ENCODE peak calls at places on chromosomes 4 and X, in eight cellular contexts. One of them, this sample, is unnamed.

GRCh38 chr4:175127314-175127713 is 209.2 kb downstream of the ADAM29 start:
- DNase-seq in astrocyte of the spinal cord: peak; percentile 57
- DNase-seq in tibial artery: no peak
- DNase-seq in A549: no peak
- DNase-seq in fibroblast of mammary gland: peak; percentile 74
- DNase-seq in IMR-90: peak; percentile 35
- DNase-seq in neural progenitor cell: no peak
- DNase-seq in thoracic aorta: no peak
- DNase-seq in this sample: no peak

GRCh38 chrX:46446727-46447378 is 98.4 kb downstream of the ZNF674 start:
- DNase-seq in astrocyte of the spinal cord: peak; percentile 64
- DNase-seq in neural progenitor cell: peak; percentile 93
- DNase-seq in thoracic aorta: peak; percentile 29
- DNase-seq in IMR-90: peak; percentile 69
- DNase-seq in A549: peak; percentile 89
- DNase-seq in tibial artery: peak; percentile 83
- DNase-seq in fibroblast of mammary gland: peak; percentile 76
- DNase-seq in this sample: peak; percentile 81

GRCh38 chr4:113776679-113777078 is 15.1 kb upstream of the CAMK2D start:
- DNase-seq in tibial artery: no peak
- DNase-seq in fibroblast of mammary gland: no peak
- DNase-seq in thoracic aorta: no peak
- DNase-seq in neural progenitor cell: no peak
- DNase-seq in IMR-90: no peak
- DNase-seq in astrocyte of the spinal cord: no peak
- DNase-seq in A549: no peak
- DNase-seq in this sample: no peak

GRCh38 chrX:78104447-78105176 is 564 bp downstream of the PGK1 start:
- DNase-seq in astrocyte of the spinal cord: peak; percentile 41
- DNase-seq in A549: peak; percentile 35
- DNase-seq in tibial artery: peak; percentile 57
- DNase-seq in thoracic aorta: no peak
- DNase-seq in IMR-90: peak; percentile 31
- DNase-seq in fibroblast of mammary gland: peak; percentile 50
- DNase-seq in neural progenitor cell: peak; percentile 32
- DNase-seq in this sample: peak; percentile 59

GRCh38 chrX:128106630-128107029 is 54.4 kb upstream of the ACTRT1 start:
- DNase-seq in fibroblast of mammary gland: no peak
- DNase-seq in astrocyte of the spinal cord: no peak
- DNase-seq in neural progenitor cell: peak; percentile 49
- DNase-seq in A549: peak; percentile 0
- DNase-seq in IMR-90: no peak
- DNase-seq in thoracic aorta: no peak
- DNase-seq in tibial artery: no peak
- DNase-seq in this sample: no peak

GRCh38 chrX:138492371-138492770 is 219.1 kb downstream of the FGF13 start:
- DNase-seq in IMR-90: no peak
- DNase-seq in neural progenitor cell: no peak
- DNase-seq in fibroblast of mammary gland: no peak
- DNase-seq in astrocyte of the spinal cord: no peak
- DNase-seq in thoracic aorta: no peak
- DNase-seq in tibial artery: no peak
- DNase-seq in A549: no peak
- DNase-seq in this sample: no peak

GRCh38 chr4:122163301-122163700 is 11.2 kb downstream of the BLTP1 start:
- DNase-seq in astrocyte of the spinal cord: no peak
- DNase-seq in tibial artery: no peak
- DNase-seq in fibroblast of mammary gland: no peak
- DNase-seq in neural progenitor cell: no peak
- DNase-seq in thoracic aorta: no peak
- DNase-seq in A549: no peak
- DNase-seq in IMR-90: no peak
- DNase-seq in this sample: no peak

GRCh38 chr4:124863039-124863545 is 150.6 kb upstream of the ANKRD50 start:
- DNase-seq in fibroblast of mammary gland: no peak
- DNase-seq in tibial artery: no peak
- DNase-seq in IMR-90: no peak
- DNase-seq in thoracic aorta: no peak
- DNase-seq in A549: no peak
- DNase-seq in astrocyte of the spinal cord: no peak
- DNase-seq in neural progenitor cell: no peak
- DNase-seq in this sample: no peak

GRCh38 chr4:73976716-73977115 is 5.1 kb downstream of the PF4 start:
- DNase-seq in IMR-90: peak; percentile 13
- DNase-seq in neural progenitor cell: no peak
- DNase-seq in tibial artery: no peak
- DNase-seq in fibroblast of mammary gland: no peak
- DNase-seq in astrocyte of the spinal cord: peak; percentile 51
- DNase-seq in thoracic aorta: no peak
- DNase-seq in A549: no peak
- DNase-seq in this sample: no peak

GRCh38 chr4:126592088-126592487 is 1040.7 kb upstream of the INTU start:
- DNase-seq in fibroblast of mammary gland: peak; percentile 12
- DNase-seq in astrocyte of the spinal cord: peak; percentile 17
- DNase-seq in neural progenitor cell: no peak
- DNase-seq in A549: no peak
- DNase-seq in thoracic aorta: no peak
- DNase-seq in tibial artery: no peak
- DNase-seq in IMR-90: peak; percentile 28
- DNase-seq in this sample: no peak

GRCh38 chrX:153708415-153708814 is 15.8 kb downstream of the BCAP31 start:
- DNase-seq in astrocyte of the spinal cord: peak; percentile 77
- DNase-seq in neural progenitor cell: peak; percentile 75
- DNase-seq in tibial artery: no peak
- DNase-seq in fibroblast of mammary gland: peak; percentile 84
- DNase-seq in A549: peak; percentile 73
- DNase-seq in thoracic aorta: no peak
- DNase-seq in IMR-90: peak; percentile 79
- DNase-seq in this sample: peak; percentile 87

GRCh38 chr4:69718376-69719293 is 41.8 kb downstream of the SULT1B1 start:
- DNase-seq in astrocyte of the spinal cord: peak; percentile 45
- DNase-seq in thoracic aorta: no peak
- DNase-seq in fibroblast of mammary gland: peak; percentile 54
- DNase-seq in IMR-90: peak; percentile 19
- DNase-seq in A549: no peak
- DNase-seq in neural progenitor cell: no peak
- DNase-seq in tibial artery: no peak
- DNase-seq in this sample: no peak

GRCh38 chr4:173878701-173879100 is 348.7 kb upstream of the HAND2 start:
- DNase-seq in neural progenitor cell: no peak
- DNase-seq in astrocyte of the spinal cord: no peak
- DNase-seq in fibroblast of mammary gland: peak; percentile 19
- DNase-seq in A549: no peak
- DNase-seq in thoracic aorta: no peak
- DNase-seq in IMR-90: peak; percentile 83
- DNase-seq in tibial artery: no peak
- DNase-seq in this sample: no peak

GRCh38 chr4:139191373-139191772 is 14.4 kb upstream of the ELF2 start:
- DNase-seq in thoracic aorta: no peak
- DNase-seq in astrocyte of the spinal cord: peak; percentile 19
- DNase-seq in fibroblast of mammary gland: no peak
- DNase-seq in IMR-90: no peak
- DNase-seq in tibial artery: no peak
- DNase-seq in neural progenitor cell: no peak
- DNase-seq in A549: no peak
- DNase-seq in this sample: no peak

GRCh38 chrX:43644124-43644701 is 11.9 kb upstream of the MAOA start:
- DNase-seq in A549: peak; percentile 19
- DNase-seq in neural progenitor cell: peak; percentile 27
- DNase-seq in tibial artery: no peak
- DNase-seq in thoracic aorta: no peak
- DNase-seq in fibroblast of mammary gland: peak; percentile 90
- DNase-seq in IMR-90: peak; percentile 41
- DNase-seq in astrocyte of the spinal cord: peak; percentile 82
- DNase-seq in this sample: no peak

GRCh38 chr4:139078926-139079325 is 63.3 kb downstream of the NOCT start:
- DNase-seq in A549: no peak
- DNase-seq in IMR-90: no peak
- DNase-seq in astrocyte of the spinal cord: no peak
- DNase-seq in thoracic aorta: no peak
- DNase-seq in neural progenitor cell: no peak
- DNase-seq in fibroblast of mammary gland: no peak
- DNase-seq in tibial artery: no peak
- DNase-seq in this sample: no peak

GRCh38 chrX:22081475-22082092 is 49.5 kb downstream of the PHEX start:
- DNase-seq in tibial artery: peak; percentile 45
- DNase-seq in thoracic aorta: no peak
- DNase-seq in IMR-90: peak; percentile 63
- DNase-seq in fibroblast of mammary gland: peak; percentile 69
- DNase-seq in A549: no peak
- DNase-seq in astrocyte of the spinal cord: peak; percentile 59
- DNase-seq in neural progenitor cell: peak; percentile 67
- DNase-seq in this sample: no peak

GRCh38 chrX:40527543-40527942 is 53.2 kb upstream of the ATP6AP2 start:
- DNase-seq in tibial artery: no peak
- DNase-seq in IMR-90: no peak
- DNase-seq in A549: no peak
- DNase-seq in fibroblast of mammary gland: no peak
- DNase-seq in astrocyte of the spinal cord: no peak
- DNase-seq in neural progenitor cell: no peak
- DNase-seq in thoracic aorta: no peak
- DNase-seq in this sample: no peak

GRCh38 chr4:182425302-182425701 is 182.1 kb downstream of the TENM3 start:
- DNase-seq in tibial artery: no peak
- DNase-seq in thoracic aorta: no peak
- DNase-seq in fibroblast of mammary gland: no peak
- DNase-seq in neural progenitor cell: no peak
- DNase-seq in astrocyte of the spinal cord: no peak
- DNase-seq in A549: no peak
- DNase-seq in IMR-90: no peak
- DNase-seq in this sample: no peak

GRCh38 chr4:43843501-43843900 is 605.1 kb downstream of the KCTD8 start:
- DNase-seq in fibroblast of mammary gland: no peak
- DNase-seq in astrocyte of the spinal cord: peak; percentile 20
- DNase-seq in IMR-90: peak; percentile 1
- DNase-seq in A549: no peak
- DNase-seq in thoracic aorta: no peak
- DNase-seq in neural progenitor cell: peak; percentile 11
- DNase-seq in tibial artery: no peak
- DNase-seq in this sample: no peak

GRCh38 chr4:66736593-66736992 is 808.7 kb downstream of the CENPC start:
- DNase-seq in A549: no peak
- DNase-seq in tibial artery: no peak
- DNase-seq in astrocyte of the spinal cord: no peak
- DNase-seq in neural progenitor cell: peak; percentile 63
- DNase-seq in IMR-90: no peak
- DNase-seq in thoracic aorta: no peak
- DNase-seq in fibroblast of mammary gland: no peak
- DNase-seq in this sample: no peak

GRCh38 chr4:41360214-41360910 is 103.6 kb downstream of the UCHL1 start:
- DNase-seq in astrocyte of the spinal cord: peak; percentile 36
- DNase-seq in IMR-90: peak; percentile 20
- DNase-seq in A549: no peak
- DNase-seq in thoracic aorta: peak; percentile 32
- DNase-seq in tibial artery: peak; percentile 67
- DNase-seq in fibroblast of mammary gland: peak; percentile 7
- DNase-seq in neural progenitor cell: peak; percentile 92
- DNase-seq in this sample: peak; percentile 62
- H3K4me3 ChIP-seq in astrocyte of the spinal cord: peak overlapping the region; percentile 46
- H3K4me3 ChIP-seq in IMR-90: peak overlapping the region; percentile 63
- H3K4me3 ChIP-seq in A549: peak overlapping the region; percentile 85
- H3K4me3 ChIP-seq in thoracic aorta: peak overlapping the region; percentile 93
- H3K4me3 ChIP-seq in tibial artery: peak overlapping the region; percentile 90
- H3K4me3 ChIP-seq in fibroblast of mammary gland: peak overlapping the region; percentile 40
- H3K4me3 ChIP-seq in neural progenitor cell: peak overlapping the region; percentile 98
- H3K4me3 ChIP-seq in this sample: peak overlapping the region; percentile 93

DNA sequence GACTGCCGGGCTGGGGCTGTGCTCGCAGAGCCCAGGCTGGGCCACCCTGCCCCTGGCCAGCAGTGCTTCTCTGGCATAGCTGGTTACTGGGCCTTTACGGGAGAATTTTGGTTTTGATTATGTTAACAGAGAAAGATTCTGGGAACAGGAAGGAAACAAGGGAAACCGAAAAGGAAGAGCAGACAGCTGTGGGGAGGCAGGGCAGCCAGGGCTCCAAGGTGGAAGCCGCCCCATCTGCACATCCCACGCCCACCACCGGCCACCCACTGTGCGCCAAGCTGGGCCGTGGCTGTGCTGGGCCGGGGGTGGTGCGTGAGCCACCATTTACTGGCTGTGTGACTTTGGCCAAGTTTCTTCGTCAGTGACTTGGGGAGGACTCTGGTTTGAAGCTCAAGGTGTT is 20.1 kb downstream of the SH3BP2 start:
- DNase-seq in astrocyte of the spinal cord: no peak
- DNase-seq in neural progenitor cell: no peak
- DNase-seq in A549: no peak
- DNase-seq in thoracic aorta: no peak
- DNase-seq in tibial artery: no peak
- DNase-seq in IMR-90: no peak
- DNase-seq in fibroblast of mammary gland: peak; percentile 13
- DNase-seq in this sample: no peak
- H3K4me3 ChIP-seq in astrocyte of the spinal cord: peak overlapping the region; percentile 10
- H3K4me3 ChIP-seq in neural progenitor cell: no peak overlapping the region
- H3K4me3 ChIP-seq in A549: no peak overlapping the region
- H3K4me3 ChIP-seq in thoracic aorta: peak overlapping the region; percentile 62
- H3K4me3 ChIP-seq in tibial artery: peak overlapping the region; percentile 32
- H3K4me3 ChIP-seq in IMR-90: no peak overlapping the region
- H3K4me3 ChIP-seq in fibroblast of mammary gland: peak overlapping the region; percentile 34
- H3K4me3 ChIP-seq in this sample: peak overlapping the region; percentile 53

DNA sequence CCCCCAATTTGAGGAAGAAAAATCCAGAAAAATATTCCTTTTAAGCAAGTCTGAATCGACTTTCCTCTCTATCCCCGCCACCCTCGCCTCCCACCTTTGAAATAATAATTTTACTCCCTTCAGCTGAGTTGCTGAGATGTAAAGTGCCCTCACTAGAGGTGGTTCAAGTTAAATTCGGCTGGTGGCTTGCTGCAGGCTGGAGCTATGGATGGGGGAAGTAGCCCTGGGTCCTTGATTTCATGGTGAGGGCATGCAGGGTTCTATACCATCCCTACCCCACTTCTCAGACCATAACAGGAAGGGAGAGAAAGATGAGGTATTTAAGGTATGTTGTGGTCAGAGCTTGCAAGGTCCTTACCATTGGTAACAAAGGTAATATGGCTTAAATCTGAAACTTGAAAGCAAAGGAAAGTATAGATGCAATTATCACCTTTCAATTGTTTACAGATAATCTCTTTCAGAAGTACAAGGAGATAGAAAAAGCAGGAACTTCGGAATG is 440.0 kb downstream of the INPP4B start:
- DNase-seq in tibial artery: no peak
- DNase-seq in fibroblast of mammary gland: no peak
- DNase-seq in thoracic aorta: no peak
- DNase-seq in IMR-90: no peak
- DNase-seq in A549: no peak
- DNase-seq in neural progenitor cell: no peak
- DNase-seq in astrocyte of the spinal cord: peak; percentile 62
- DNase-seq in this sample: no peak
- H3K4me3 ChIP-seq in tibial artery: peak overlapping the region; percentile 55
- H3K4me3 ChIP-seq in fibroblast of mammary gland: no peak overlapping the region
- H3K4me3 ChIP-seq in thoracic aorta: peak overlapping the region; percentile 81
- H3K4me3 ChIP-seq in IMR-90: no peak overlapping the region
- H3K4me3 ChIP-seq in A549: peak overlapping the region; percentile 45
- H3K4me3 ChIP-seq in neural progenitor cell: no peak overlapping the region
- H3K4me3 ChIP-seq in astrocyte of the spinal cord: no peak overlapping the region
- H3K4me3 ChIP-seq in this sample: peak overlapping the region; percentile 61

DNA sequence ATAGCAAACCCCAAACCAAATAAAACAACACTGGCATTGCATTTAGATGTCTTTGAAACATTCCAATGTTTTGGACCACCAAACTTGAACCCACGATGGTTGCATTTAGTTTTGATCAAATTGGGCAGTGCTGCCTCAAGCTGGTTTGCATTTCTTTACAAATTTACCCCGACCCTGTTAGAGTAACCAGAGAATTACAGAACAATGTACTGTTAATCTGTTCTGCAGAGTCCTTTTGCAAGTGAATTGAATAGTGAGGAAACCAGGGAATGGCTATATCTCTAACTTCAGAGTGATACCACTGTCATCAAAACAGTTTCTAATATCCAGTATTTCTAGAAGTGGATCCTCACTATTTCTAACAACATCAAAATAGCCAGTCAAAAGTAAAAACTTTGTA is 49.5 kb upstream of the GYPA start:
- DNase-seq in thoracic aorta: no peak
- DNase-seq in fibroblast of mammary gland: no peak
- DNase-seq in IMR-90: no peak
- DNase-seq in tibial artery: no peak
- DNase-seq in A549: no peak
- DNase-seq in astrocyte of the spinal cord: no peak
- DNase-seq in neural progenitor cell: no peak
- DNase-seq in this sample: no peak
- H3K4me3 ChIP-seq in thoracic aorta: no peak overlapping the region
- H3K4me3 ChIP-seq in fibroblast of mammary gland: no peak overlapping the region
- H3K4me3 ChIP-seq in IMR-90: no peak overlapping the region
- H3K4me3 ChIP-seq in tibial artery: no peak overlapping the region
- H3K4me3 ChIP-seq in A549: no peak overlapping the region
- H3K4me3 ChIP-seq in astrocyte of the spinal cord: no peak overlapping the region
- H3K4me3 ChIP-seq in neural progenitor cell: no peak overlapping the region
- H3K4me3 ChIP-seq in this sample: no peak overlapping the region

This sample was measured in gastrocnemius medialis.